ENCODE peak calls at places on chromosomes 3 and 15, in ten cellular contexts. T, M, W, C, K, V, S, O, P and N are unnamed samples.

GRCh38 chr15:23483821-23484299 is 36.8 kb upstream of the GOLGA6L2 start:
- DNase-seq in O (no peak), P (peak; percentile 71), T (no peak), S (no peak), C (no peak), W (no peak), M (no peak), K (no peak), V (no peak), N (no peak)

GRCh38 chr3:88947013-88947412 is 160.4 kb upstream of the EPHA3 start:
- DNase-seq in W (no peak), T (no peak), S (no peak), V (no peak), M (no peak), P (no peak), O (no peak), C (no peak), K (no peak), N (no peak)

GRCh38 chr3:115040673-115041286 is 106.3 kb downstream of the ZBTB20 start:
- DNase-seq in V (peak; percentile 21), C (peak; percentile 37), M (peak; percentile 84), T (no peak), O (peak; percentile 30), P (peak; percentile 50), W (peak; percentile 67), K (peak; percentile 2), S (peak; percentile 73), N (no peak)

GRCh38 chr15:78540135-78540954 is at the start of gene PSMA4:
- DNase-seq in P (peak; percentile 97), W (peak; percentile 99), M (peak; percentile 97), S (peak; percentile 90), V (peak; percentile 90), O (peak; percentile 92), T (peak; percentile 94), K (peak; percentile 91), C (peak; percentile 92), N (peak; percentile 92)

GRCh38 chr3:127226451-127226850 is 33.5 kb downstream of the PRR23E start:
- DNase-seq in P (no peak), O (no peak), S (peak; percentile 65), M (peak; percentile 5), C (no peak), T (no peak), V (no peak), W (peak; percentile 52), K (no peak), N (no peak)

GRCh38 chr3:11131371-11131770 is 22.9 kb upstream of the HRH1 start:
- DNase-seq in S (no peak), T (no peak), V (no peak), W (no peak), C (no peak), M (peak; percentile 8), P (no peak), K (no peak), O (no peak), N (no peak)

GRCh38 chr15:22992026-22992331 is 11.8 kb upstream of the CYFIP1 start:
- DNase-seq in S (no peak), C (no peak), V (no peak), O (no peak), W (no peak), M (no peak), K (no peak), P (no peak), T (no peak), N (no peak)

GRCh38 chr3:108292465-108292864 is 3.9 kb upstream of the HHLA2 start:
- DNase-seq in K (no peak), M (no peak), C (no peak), V (no peak), P (no peak), S (no peak), T (no peak), W (no peak), O (no peak), N (no peak)

GRCh38 chr15:48569591-48570302 is 75.8 kb downstream of the FBN1 start:
- DNase-seq in S (no peak), C (no peak), T (no peak), P (no peak), K (no peak), O (no peak), V (no peak), W (no peak), M (no peak), N (no peak)

GRCh38 chr3:119181765-119182164 is 8.4 kb downstream of the UPK1B start:
- DNase-seq in C (no peak), M (no peak), T (no peak), S (peak; percentile 45), W (peak; percentile 54), P (no peak), K (no peak), O (no peak), V (no peak), N (no peak)

GRCh38 chr15:40282144-40282869 is 557 bp downstream of the ANKRD63 start:
- DNase-seq in M (no peak), S (peak; percentile 48), T (peak; percentile 71), C (no peak), V (peak; percentile 27), P (peak; percentile 64), K (peak; percentile 20), W (peak; percentile 66), O (peak; percentile 84), N (peak; percentile 50)

GRCh38 chr15:80599359-80599758 is 95.8 kb upstream of the ABHD17C start:
- DNase-seq in S (peak; percentile 73), O (no peak), P (no peak), K (no peak), C (no peak), T (no peak), V (no peak), M (no peak), W (no peak), N (no peak)

GRCh38 chr15:56969265-56969895 is 50.9 kb downstream of the TCF12 start:
- DNase-seq in K (no peak), V (no peak), M (no peak), W (no peak), T (no peak), O (no peak), P (peak; percentile 48), S (no peak), C (no peak), N (no peak)

GRCh38 chr3:64272271-64272670 is 47.0 kb upstream of the PRICKLE2 start:
- DNase-seq in T (no peak), M (no peak), W (no peak), C (no peak), K (no peak), V (no peak), P (no peak), S (no peak), O (no peak), N (no peak)

GRCh38 chr3:2458816-2459215 is 360.1 kb downstream of the CNTN4 start:
- DNase-seq in P (no peak), K (no peak), T (no peak), O (no peak), M (no peak), S (no peak), C (no peak), V (no peak), W (no peak), N (no peak)

GRCh38 chr3:183253961-183254815 is 1.1 kb downstream of the B3GNT5 start:
- DNase-seq in T (peak; percentile 74), O (peak; percentile 56), V (no peak), W (peak; percentile 40), K (no peak), M (no peak), P (peak; percentile 76), S (peak; percentile 63), C (peak; percentile 23), N (peak; percentile 32)

GRCh38 chr3:29693863-29694262 is 413.0 kb downstream of the RBMS3 start:
- DNase-seq in S (peak; percentile 79), V (no peak), O (no peak), T (peak; percentile 34), W (peak; percentile 82), P (no peak), K (no peak), M (no peak), C (no peak), N (no peak)

GRCh38 chr3:120448707-120449650 is 1.8 kb downstream of the FSTL1 start:
- DNase-seq in W (peak; percentile 84), O (no peak), T (no peak), P (no peak), S (peak; percentile 93), V (no peak), K (no peak), C (no peak), M (no peak), N (no peak)

GRCh38 chr3:189927975-189928895 is 192.5 kb downstream of the P3H2 start:
- DNase-seq in C (no peak), V (no peak), M (no peak), O (no peak), T (no peak), P (no peak), W (no peak), K (no peak), S (peak; percentile 12), N (peak; percentile 37)

GRCh38 chr3:30810617-30811016 is 83.8 kb downstream of the GADL1 start:
- DNase-seq in W (no peak), K (no peak), V (no peak), S (no peak), M (no peak), T (no peak), C (no peak), P (no peak), O (no peak), N (no peak)